ENCODE peak calls at places on chromosomes 2 and 18, in four cellular contexts. I is mammary epithelial cell, P is GM23338, O is neural progenitor cell. S is an unnamed sample.
A peak's percentile ranks its signal among the peaks of the same experiment; 100 is the strongest.

GRCh38 chr2:227829337-227829736 is 15.7 kb downstream of the CCL20 start:
- DNase-seq in O (no peak), P (no peak), I (no peak), S (no peak)

GRCh38 chr18:56836173-56836572 is 185.0 kb downstream of the WDR7 start:
- DNase-seq in O (no peak), P (peak; percentile 27), I (no peak), S (no peak)

GRCh38 chr2:99249951-99250350 is 5.5 kb downstream of the LYG2 start:
- DNase-seq in P (no peak), O (no peak), I (no peak), S (no peak)

GRCh38 chr2:237904806-237905599 is 45.6 kb downstream of the RAMP1 start:
- DNase-seq in P (no peak), I (no peak), O (no peak), S (no peak)

GRCh38 chr2:237459741-237460174 is 27.3 kb upstream of the MLPH start:
- DNase-seq in I (peak; percentile 92), O (no peak), P (no peak), S (no peak)

GRCh38 chr2:231680992-231681852 is 27.1 kb upstream of the PTMA start:
- DNase-seq in P (peak; percentile 95), I (no peak), O (peak; percentile 97), S (peak; percentile 92)

GRCh38 chr2:2707111-2708035 is 376.3 kb upstream of the MYT1L start:
- DNase-seq in O (peak; percentile 17), P (no peak), I (no peak), S (no peak)

GRCh38 chr18:50268022-50268747 is 1.9 kb upstream of the CFAP53 start:
- DNase-seq in P (peak; percentile 97), O (peak; percentile 81), I (no peak), S (peak; percentile 94)

GRCh38 chr2:47303341-47304148 is 99.4 kb upstream of the MSH2 start:
- DNase-seq in I (no peak), P (no peak), O (peak; percentile 25), S (no peak)

GRCh38 chr2:66982766-66983165 is 414.4 kb upstream of the ETAA1 start:
- DNase-seq in O (no peak), I (peak; percentile 3), P (no peak), S (no peak)

GRCh38 chr2:64019975-64020281 is 700 bp upstream of the VPS54 start:
- DNase-seq in O (no peak), P (no peak), I (peak; percentile 39), S (no peak)

GRCh38 chr18:44541159-44541558 is 139.5 kb upstream of the SETBP1 start:
- DNase-seq in I (no peak), O (no peak), P (no peak), S (no peak)

GRCh38 chr2:133838642-133839370 is 270.5 kb upstream of the NCKAP5 start:
- DNase-seq in I (no peak), P (no peak), O (no peak), S (no peak)

GRCh38 chr2:109387221-109387735 is 226.5 kb downstream of the SEPTIN10 start:
- DNase-seq in P (no peak), O (no peak), I (no peak), S (no peak)

GRCh38 chr18:79970419-79971133 is 6.1 kb downstream of the HSBP1L1 start:
- DNase-seq in P (no peak), O (no peak), I (no peak), S (no peak)

GRCh38 chr18:79972720-79973119 is 8.3 kb downstream of the HSBP1L1 start:
- DNase-seq in O (no peak), I (no peak), P (no peak), S (no peak)

GRCh38 chr18:79971211-79971952 is 6.9 kb downstream of the HSBP1L1 start:
- DNase-seq in O (no peak), P (no peak), I (no peak), S (no peak)

GRCh38 chr18:79973517-79973916 is 9.1 kb downstream of the HSBP1L1 start:
- DNase-seq in P (no peak), I (no peak), O (no peak), S (no peak)

GRCh38 chr18:79971986-79972385 is 7.5 kb downstream of the HSBP1L1 start:
- DNase-seq in P (no peak), I (no peak), O (no peak), S (no peak)
- H3K79me2 ChIP-seq in P (peaks cover 44% of the 10 kb centered on the region), I (peaks cover 72% of the 10 kb centered on the region), O (peaks cover 39% of the 10 kb centered on the region), S (peaks cover 12% of the 10 kb centered on the region)

GRCh38 chr2:207408086-207408794 is 121.5 kb upstream of the CREB1 start:
- DNase-seq in I (peak; percentile 88), O (no peak), P (no peak), S (no peak)
- H2AFZ ChIP-seq in I (peak overlapping the region; percentile 51), O (peak overlapping the region; percentile 3), P (peak overlapping the region; percentile 39), S (no peak overlapping the region)

DNA sequence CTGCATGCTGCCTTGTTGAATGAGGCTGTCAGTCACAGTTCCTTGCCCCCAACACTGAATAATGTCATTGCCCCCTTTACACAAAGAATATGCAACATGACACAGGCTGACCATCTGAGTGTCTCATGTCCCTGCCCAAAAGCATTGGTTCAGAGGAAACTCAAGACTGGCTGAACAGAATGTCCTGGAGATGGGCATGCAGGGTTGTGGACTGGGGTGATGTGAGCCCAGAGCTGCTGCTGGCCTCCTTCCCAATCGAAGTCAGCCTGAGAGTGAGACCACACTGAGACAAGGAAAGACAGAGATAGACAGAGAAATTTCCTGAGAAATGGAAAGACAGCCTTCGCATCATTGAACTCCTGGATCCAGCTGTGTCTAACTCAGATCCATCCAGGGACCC is 110.1 kb downstream of the PID1 start:
- DNase-seq in O (no peak), I (no peak), P (no peak), S (no peak)
- H3K4me2 ChIP-seq in O (no peak overlapping the region), I (no peak overlapping the region), P (no peak overlapping the region), S (no peak overlapping the region)

GRCh38 chr2:105788670-105789290 is 44.1 kb downstream of the NCK2 start:
- DNase-seq in P (no peak), O (no peak), I (no peak), S (no peak)

GRCh38 chr2:105784577-105784976 is 39.9 kb downstream of the NCK2 start:
- DNase-seq in P (no peak), O (no peak), I (no peak), S (no peak)

GRCh38 chr2:105785095-105785847 is 40.6 kb downstream of the NCK2 start:
- DNase-seq in I (no peak), O (no peak), P (no peak), S (no peak)

GRCh38 chr2:105787376-105788318 is 42.9 kb downstream of the NCK2 start:
- DNase-seq in P (no peak), I (no peak), O (no peak), S (no peak)

DNA sequence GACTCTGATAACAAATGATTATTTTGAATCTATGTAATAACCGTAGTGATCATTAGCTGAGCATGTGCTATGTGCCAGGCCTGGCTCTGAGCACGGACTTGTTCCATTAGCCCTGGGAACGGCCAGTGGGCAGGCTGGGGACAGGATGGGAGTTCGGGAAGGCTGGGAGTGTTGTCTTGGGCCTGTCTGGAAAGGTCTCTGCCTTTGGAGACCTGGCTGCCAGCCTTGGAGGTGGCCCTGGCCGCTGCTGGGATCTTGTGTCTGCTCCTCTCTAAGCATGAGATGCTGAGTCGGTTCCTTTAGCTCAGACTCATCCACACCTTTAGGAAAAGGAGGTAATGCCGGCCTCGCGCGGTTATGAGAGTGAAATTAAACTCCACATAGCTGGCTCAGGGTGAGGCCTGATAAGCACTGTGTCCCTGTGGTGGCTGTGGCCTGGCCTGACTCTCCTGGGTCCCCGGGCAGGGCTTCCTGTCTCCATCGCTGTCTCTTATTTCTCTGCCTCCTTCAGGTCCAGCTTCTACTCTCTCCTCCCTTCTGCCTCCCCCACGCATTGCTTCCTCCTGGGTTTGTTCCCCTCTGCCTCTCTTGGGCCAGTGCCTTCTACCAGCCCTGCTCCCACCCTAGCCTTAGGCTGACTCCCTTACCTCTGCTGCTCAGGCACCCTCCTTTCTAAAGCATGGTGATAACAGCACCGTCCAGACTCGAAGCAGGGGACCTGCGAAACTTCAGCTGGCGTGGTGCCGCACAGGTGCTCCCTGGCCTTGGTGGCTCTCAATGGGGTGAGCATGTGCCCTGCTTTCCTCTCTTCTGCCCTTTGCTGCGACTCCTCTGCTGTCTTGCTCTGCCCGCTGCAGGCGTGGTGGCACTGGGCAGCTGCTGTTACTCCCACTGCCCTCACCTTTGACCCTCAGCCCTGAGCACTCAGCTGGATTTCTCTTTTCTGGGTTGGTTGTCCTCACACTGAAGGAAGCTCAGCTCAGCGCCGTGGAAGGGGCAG is 41.8 kb downstream of the NCK2 start:
- DNase-seq in P (no peak), I (no peak), O (no peak), S (no peak)
- H3K79me2 ChIP-seq in P (peaks cover 95% of the 10 kb centered on the region), I (peaks cover 93% of the 10 kb centered on the region), O (peaks cover 97% of the 10 kb centered on the region), S (peaks cover 8% of the 10 kb centered on the region)

GRCh38 chr2:168404764-168405163 is 51.3 kb upstream of the CERS6 start:
- DNase-seq in I (no peak), P (no peak), O (no peak), S (no peak)
- H2AFZ ChIP-seq in I (no peak overlapping the region), P (no peak overlapping the region), O (no peak overlapping the region), S (no peak overlapping the region)

S was measured in H9.